ENCODE peak calls at places on chromosomes 12 and 14, in six cellular contexts. One of them, this sample, is unnamed. For H3K4me1, the result is how much of the 10 kb centered on the place peaks cover.

GRCh38 chr14:105926415-105927093 is 400.2 kb downstream of the TMEM121 start:
- DNase-seq in GM23248: no peak
- DNase-seq in psoas muscle: peak
- DNase-seq in transverse colon: peak
- DNase-seq in mucosa of descending colon: peak
- DNase-seq in Caco-2: no peak
- DNase-seq in this sample: no peak

GRCh38 chr14:21719841-21720240 is 46.2 kb upstream of the OR4E1 start:
- DNase-seq in psoas muscle: no peak
- DNase-seq in GM23248: no peak
- DNase-seq in mucosa of descending colon: no peak
- DNase-seq in Caco-2: no peak
- DNase-seq in transverse colon: no peak
- DNase-seq in this sample: no peak

GRCh38 chr12:32400114-32400672 is 835 bp downstream of the FGD4 start:
- DNase-seq in mucosa of descending colon: peak
- DNase-seq in Caco-2: no peak
- DNase-seq in GM23248: no peak
- DNase-seq in psoas muscle: no peak
- DNase-seq in transverse colon: peak
- DNase-seq in this sample: no peak

GRCh38 chr14:44446965-44447364 is 60.1 kb downstream of the FSCB start:
- DNase-seq in psoas muscle: no peak
- DNase-seq in Caco-2: no peak
- DNase-seq in GM23248: no peak
- DNase-seq in mucosa of descending colon: no peak
- DNase-seq in transverse colon: no peak
- DNase-seq in this sample: no peak

GRCh38 chr12:95646781-95647184 is 95.5 kb upstream of the USP44 start:
- DNase-seq in GM23248: peak
- DNase-seq in psoas muscle: no peak
- DNase-seq in mucosa of descending colon: no peak
- DNase-seq in Caco-2: no peak
- DNase-seq in transverse colon: no peak
- DNase-seq in this sample: peak

GRCh38 chr12:76470028-76470939 is 89.3 kb downstream of the OSBPL8 start:
- DNase-seq in transverse colon: no peak
- DNase-seq in psoas muscle: no peak
- DNase-seq in Caco-2: no peak
- DNase-seq in GM23248: peak
- DNase-seq in mucosa of descending colon: no peak
- DNase-seq in this sample: peak

GRCh38 chr12:12983420-12984035 is 16.5 kb downstream of the HEBP1 start:
- DNase-seq in Caco-2: peak
- DNase-seq in mucosa of descending colon: no peak
- DNase-seq in GM23248: peak
- DNase-seq in psoas muscle: no peak
- DNase-seq in transverse colon: no peak
- DNase-seq in this sample: peak

GRCh38 chr14:77266336-77266735 is 4.7 kb downstream of the NGB start:
- DNase-seq in transverse colon: no peak
- DNase-seq in mucosa of descending colon: no peak
- DNase-seq in Caco-2: no peak
- DNase-seq in psoas muscle: no peak
- DNase-seq in GM23248: no peak
- DNase-seq in this sample: no peak

GRCh38 chr12:89707623-89707991 is 1.0 kb downstream of the ATP2B1 start:
- DNase-seq in GM23248: peak
- DNase-seq in transverse colon: peak
- DNase-seq in Caco-2: peak
- DNase-seq in mucosa of descending colon: peak
- DNase-seq in psoas muscle: peak
- DNase-seq in this sample: no peak

GRCh38 chr12:66189476-66189823 is 436 bp downstream of the IRAK3 start:
- DNase-seq in psoas muscle: no peak
- DNase-seq in Caco-2: no peak
- DNase-seq in mucosa of descending colon: no peak
- DNase-seq in transverse colon: no peak
- DNase-seq in GM23248: peak
- DNase-seq in this sample: no peak

GRCh38 chr14:37565550-37565949 is 29.5 kb downstream of the FOXA1 start:
- DNase-seq in transverse colon: no peak
- DNase-seq in Caco-2: peak
- DNase-seq in psoas muscle: no peak
- DNase-seq in GM23248: no peak
- DNase-seq in mucosa of descending colon: no peak
- DNase-seq in this sample: no peak

GRCh38 chr12:57268264-57268663 is 17.3 kb upstream of the STAC3 start:
- DNase-seq in mucosa of descending colon: no peak
- DNase-seq in transverse colon: no peak
- DNase-seq in Caco-2: no peak
- DNase-seq in psoas muscle: no peak
- DNase-seq in GM23248: peak
- DNase-seq in this sample: no peak

GRCh38 chr12:123097521-123098084 is 53.3 kb downstream of the PITPNM2 start:
- DNase-seq in psoas muscle: peak
- DNase-seq in Caco-2: no peak
- DNase-seq in mucosa of descending colon: no peak
- DNase-seq in transverse colon: no peak
- DNase-seq in GM23248: no peak
- DNase-seq in this sample: no peak

GRCh38 chr12:131610181-131610580 is 100.7 kb upstream of the SFSWAP start:
- DNase-seq in Caco-2: no peak
- DNase-seq in GM23248: no peak
- DNase-seq in transverse colon: no peak
- DNase-seq in psoas muscle: no peak
- DNase-seq in mucosa of descending colon: no peak
- DNase-seq in this sample: no peak

GRCh38 chr14:52069617-52070431 is 965 bp upstream of the NID2 start:
- DNase-seq in GM23248: no peak
- DNase-seq in mucosa of descending colon: no peak
- DNase-seq in Caco-2: no peak
- DNase-seq in transverse colon: peak
- DNase-seq in psoas muscle: no peak
- DNase-seq in this sample: peak

GRCh38 chr12:110778801-110779577 is 36.3 kb upstream of the PPP1CC start:
- DNase-seq in GM23248: no peak
- DNase-seq in psoas muscle: no peak
- DNase-seq in transverse colon: no peak
- DNase-seq in mucosa of descending colon: no peak
- DNase-seq in Caco-2: no peak
- DNase-seq in this sample: no peak

GRCh38 chr12:53966070-53966384 is 6.9 kb upstream of the HOXC11 start:
- DNase-seq in Caco-2: no peak
- DNase-seq in mucosa of descending colon: no peak
- DNase-seq in psoas muscle: no peak
- DNase-seq in transverse colon: no peak
- DNase-seq in GM23248: no peak
- DNase-seq in this sample: no peak

GRCh38 chr12:34287986-34288962 is 266.0 kb downstream of the ALG10 start:
- DNase-seq in mucosa of descending colon: no peak
- DNase-seq in GM23248: no peak
- DNase-seq in transverse colon: peak
- DNase-seq in Caco-2: no peak
- DNase-seq in psoas muscle: peak
- DNase-seq in this sample: no peak

GRCh38 chr12:28866715-28867503 is 282.2 kb upstream of the FAR2 start:
- DNase-seq in GM23248: peak
- DNase-seq in transverse colon: no peak
- DNase-seq in mucosa of descending colon: no peak
- DNase-seq in Caco-2: no peak
- DNase-seq in psoas muscle: no peak
- DNase-seq in this sample: no peak

GRCh38 chr12:115354007-115354452 is 670.1 kb upstream of the TBX3 start:
- DNase-seq in transverse colon: peak
- DNase-seq in GM23248: peak
- DNase-seq in psoas muscle: peak
- DNase-seq in Caco-2: no peak
- DNase-seq in mucosa of descending colon: peak
- DNase-seq in this sample: peak

GRCh38 chr12:81128930-81129554 is 51.2 kb downstream of the ACSS3 start:
- DNase-seq in transverse colon: no peak
- DNase-seq in Caco-2: peak
- DNase-seq in psoas muscle: no peak
- DNase-seq in GM23248: peak
- DNase-seq in mucosa of descending colon: no peak
- DNase-seq in this sample: peak

GRCh38 chr14:26960049-26960688 is 362.3 kb upstream of the NOVA1 start:
- DNase-seq in mucosa of descending colon: no peak
- DNase-seq in transverse colon: no peak
- DNase-seq in Caco-2: no peak
- DNase-seq in GM23248: no peak
- DNase-seq in psoas muscle: no peak
- DNase-seq in this sample: no peak

GRCh38 chr14:61927015-61927414 is 164.8 kb downstream of the SNAPC1 start:
- DNase-seq in Caco-2: no peak
- DNase-seq in psoas muscle: no peak
- DNase-seq in mucosa of descending colon: no peak
- DNase-seq in GM23248: peak
- DNase-seq in transverse colon: no peak
- DNase-seq in this sample: peak

DNA sequence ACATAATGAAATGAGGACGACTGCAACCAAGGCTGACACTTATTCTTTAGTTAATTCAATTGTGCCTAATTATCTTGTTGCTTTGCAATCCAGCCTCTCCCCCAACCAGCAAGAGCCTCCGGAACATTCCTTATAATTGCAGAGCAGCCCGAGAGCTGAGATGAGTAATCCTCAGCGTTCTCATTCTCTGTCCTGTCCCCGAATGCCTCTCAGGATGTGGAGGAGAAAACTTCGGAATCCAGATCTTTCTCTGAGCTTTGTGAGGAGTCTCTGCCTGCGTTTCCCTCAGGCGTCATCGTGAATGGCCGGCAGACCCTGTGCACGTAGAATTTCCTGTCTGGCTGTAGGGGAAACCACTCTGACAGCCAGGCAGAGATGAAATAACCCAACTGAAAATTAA is 160.5 kb upstream of the DIO3 start:
- DNase-seq in Caco-2: no peak
- DNase-seq in transverse colon: no peak
- DNase-seq in psoas muscle: no peak
- DNase-seq in GM23248: peak
- DNase-seq in mucosa of descending colon: no peak
- DNase-seq in this sample: peak
- H3K4me1 ChIP-seq in Caco-2: under half
- H3K4me1 ChIP-seq in transverse colon: under half
- H3K4me1 ChIP-seq in psoas muscle: under half
- H3K4me1 ChIP-seq in GM23248: under half
- H3K4me1 ChIP-seq in mucosa of descending colon: under half
- H3K4me1 ChIP-seq in this sample: under half

GRCh38 chr14:91229005-91229382 is 15.5 kb downstream of the GPR68 start:
- DNase-seq in transverse colon: no peak
- DNase-seq in GM23248: no peak
- DNase-seq in psoas muscle: no peak
- DNase-seq in Caco-2: no peak
- DNase-seq in mucosa of descending colon: no peak
- DNase-seq in this sample: no peak
- H3K4me1 ChIP-seq in transverse colon: under half
- H3K4me1 ChIP-seq in GM23248: under half
- H3K4me1 ChIP-seq in psoas muscle: under half
- H3K4me1 ChIP-seq in Caco-2: under half
- H3K4me1 ChIP-seq in mucosa of descending colon: under half
- H3K4me1 ChIP-seq in this sample: under half

GRCh38 chr12:47271800-47272230 is 192.1 kb upstream of the AMIGO2 start:
- DNase-seq in mucosa of descending colon: no peak
- DNase-seq in psoas muscle: no peak
- DNase-seq in Caco-2: no peak
- DNase-seq in GM23248: peak
- DNase-seq in transverse colon: no peak
- DNase-seq in this sample: no peak
- H3K4me1 ChIP-seq in mucosa of descending colon: under half
- H3K4me1 ChIP-seq in psoas muscle: under half
- H3K4me1 ChIP-seq in Caco-2: under half
- H3K4me1 ChIP-seq in GM23248: half or more
- H3K4me1 ChIP-seq in transverse colon: under half
- H3K4me1 ChIP-seq in this sample: under half

DNA sequence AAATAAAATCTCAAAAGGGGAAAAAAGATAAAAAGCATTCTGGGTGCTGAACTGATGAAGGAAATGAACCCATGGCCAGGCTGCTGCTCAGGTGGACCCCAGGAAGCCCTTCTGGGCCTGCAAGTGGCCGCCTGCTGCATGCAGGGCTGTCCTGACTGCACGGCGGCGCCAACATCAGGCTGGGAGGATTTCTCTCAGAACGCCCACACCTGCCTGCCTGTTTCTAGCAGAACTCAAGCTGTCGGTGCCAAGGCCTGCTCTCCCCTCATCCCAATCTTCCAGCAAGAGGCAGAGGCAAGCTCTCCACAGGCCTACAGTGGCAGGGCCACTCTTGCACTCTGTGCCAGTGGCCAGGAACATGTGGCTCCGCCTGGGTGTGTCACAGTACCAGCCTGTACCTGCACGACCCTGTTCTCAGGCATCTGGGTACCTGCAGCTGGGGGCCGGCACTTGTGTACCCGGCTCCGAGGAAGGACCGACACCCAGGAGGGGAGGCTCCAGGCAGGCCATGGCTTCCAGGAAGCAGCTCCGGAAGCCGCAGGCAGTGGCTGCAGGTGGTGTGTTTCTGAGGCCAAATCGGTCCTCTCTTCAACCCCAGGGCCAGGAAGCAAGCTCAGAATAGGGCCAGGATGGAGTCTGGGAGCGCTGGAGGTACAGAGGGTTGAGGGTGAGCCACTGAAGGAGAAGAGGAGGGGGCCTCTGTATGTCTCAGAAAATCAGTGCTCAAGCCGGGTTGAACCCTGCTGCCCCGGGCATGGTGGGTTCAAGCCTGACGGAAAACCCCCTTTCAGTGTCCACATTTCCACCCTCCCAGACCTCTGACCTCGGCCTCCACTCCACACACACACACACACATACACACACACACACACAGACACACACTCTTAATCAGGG is 2.5 kb upstream of the INF2 start:
- DNase-seq in mucosa of descending colon: peak
- DNase-seq in psoas muscle: peak
- DNase-seq in Caco-2: no peak
- DNase-seq in GM23248: no peak
- DNase-seq in transverse colon: peak
- DNase-seq in this sample: no peak
- H3K4me1 ChIP-seq in mucosa of descending colon: under half
- H3K4me1 ChIP-seq in psoas muscle: under half
- H3K4me1 ChIP-seq in Caco-2: half or more
- H3K4me1 ChIP-seq in GM23248: under half
- H3K4me1 ChIP-seq in transverse colon: half or more
- H3K4me1 ChIP-seq in this sample: under half

GRCh38 chr14:82510007-82510406 is 976.4 kb upstream of the SEL1L start:
- DNase-seq in GM23248: no peak
- DNase-seq in transverse colon: no peak
- DNase-seq in psoas muscle: no peak
- DNase-seq in mucosa of descending colon: no peak
- DNase-seq in Caco-2: no peak
- DNase-seq in this sample: no peak
- H3K4me1 ChIP-seq in GM23248: under half
- H3K4me1 ChIP-seq in transverse colon: under half
- H3K4me1 ChIP-seq in psoas muscle: under half
- H3K4me1 ChIP-seq in mucosa of descending colon: under half
- H3K4me1 ChIP-seq in Caco-2: under half
- H3K4me1 ChIP-seq in this sample: under half

GRCh38 chr12:46459881-46460545 is 87.4 kb upstream of the SLC38A2 start:
- DNase-seq in mucosa of descending colon: no peak
- DNase-seq in psoas muscle: no peak
- DNase-seq in GM23248: no peak
- DNase-seq in transverse colon: peak
- DNase-seq in Caco-2: no peak
- DNase-seq in this sample: no peak
- H3K4me1 ChIP-seq in mucosa of descending colon: under half
- H3K4me1 ChIP-seq in psoas muscle: half or more
- H3K4me1 ChIP-seq in GM23248: under half
- H3K4me1 ChIP-seq in transverse colon: under half
- H3K4me1 ChIP-seq in Caco-2: under half
- H3K4me1 ChIP-seq in this sample: under half